ENCODE peak calls at places on chromosomes 7 and 10, in four cellular contexts. Z is A549, D is left ventricle myocardium inferior, M is Panc1. L is an unnamed sample. For H3K4me1, the result is how much of the 10 kb centered on the place peaks cover.

GRCh38 chr10:131790021-131790420 is 110.8 kb upstream of the PPP2R2D start:
- DNase-seq in Z (peak), D (no peak), M (no peak), L (no peak)

GRCh38 chr7:129958643-129959479 is 6.1 kb upstream of the UBE2H start:
- DNase-seq in Z (peak), D (peak), M (no peak), L (no peak)

GRCh38 chr7:81499262-81500116 is 270.4 kb downstream of the HGF start:
- DNase-seq in Z (peak), D (no peak), M (peak), L (no peak)

GRCh38 chr10:4120454-4120853 is 335.4 kb upstream of the KLF6 start:
- DNase-seq in Z (no peak), D (no peak), M (no peak), L (no peak)

GRCh38 chr7:116173051-116174028 is 37.0 kb upstream of the TES start:
- DNase-seq in Z (peak), D (no peak), M (peak), L (no peak)

GRCh38 chr7:96169439-96169838 is 152.5 kb downstream of the SLC25A13 start:
- DNase-seq in Z (no peak), D (no peak), M (no peak), L (no peak)

GRCh38 chr10:75062191-75062849 is 49.1 kb upstream of the SAMD8 start:
- DNase-seq in Z (no peak), D (no peak), M (no peak), L (no peak)

GRCh38 chr7:191105-192034 is 1.0 kb upstream of the FAM20C start:
- DNase-seq in Z (peak), D (peak), M (no peak), L (no peak)

GRCh38 chr10:8407561-8408021 is 353.1 kb downstream of the GATA3 start:
- DNase-seq in Z (peak), D (no peak), M (no peak), L (no peak)

GRCh38 chr7:26443006-26443405 is 151.3 kb downstream of the SNX10 start:
- DNase-seq in Z (no peak), D (no peak), M (no peak), L (no peak)

GRCh38 chr10:67770537-67770936 is 67.5 kb downstream of the DNAJC12 start:
- DNase-seq in Z (no peak), D (no peak), M (no peak), L (no peak)

GRCh38 chr10:34627331-34627730 is 187.8 kb downstream of the PARD3 start:
- DNase-seq in Z (no peak), D (no peak), M (no peak), L (no peak)

GRCh38 chr10:5584895-5585516 is 60.2 kb downstream of the CALML3 start:
- DNase-seq in Z (peak), D (no peak), M (peak), L (peak)

GRCh38 chr7:112573302-112574039 is 92.7 kb downstream of the LSMEM1 start:
- DNase-seq in Z (no peak), D (no peak), M (no peak), L (no peak)

GRCh38 chr10:43322769-43323168 is 48.7 kb upstream of the FXYD4 start:
- DNase-seq in Z (peak), D (peak), M (no peak), L (peak)

GRCh38 chr10:74705361-74705980 is 120.9 kb upstream of the KAT6B start:
- DNase-seq in Z (no peak), D (no peak), M (no peak), L (no peak)

GRCh38 chr10:119989966-119990365 is 97.4 kb downstream of the SEC23IP start:
- DNase-seq in Z (no peak), D (no peak), M (no peak), L (no peak)

GRCh38 chr10:11261143-11261542 is 243.5 kb downstream of the CELF2 start:
- DNase-seq in Z (no peak), D (no peak), M (no peak), L (no peak)

GRCh38 chr10:97422921-97423420 is 3.0 kb upstream of the PGAM1 start:
- DNase-seq in Z (no peak), D (no peak), M (no peak), L (no peak)

GRCh38 chr7:55254242-55254595 is 110.9 kb upstream of the LANCL2 start:
- DNase-seq in Z (no peak), D (no peak), M (no peak), L (no peak)

GRCh38 chr7:98211676-98212531 is 665 bp downstream of the BHLHA15 start:
- DNase-seq in Z (no peak), D (no peak), M (no peak), L (peak)

GRCh38 chr7:77565917-77566316 is 28.8 kb downstream of the PTPN12 start:
- DNase-seq in Z (no peak), D (no peak), M (no peak), L (no peak)

GRCh38 chr7:94295805-94296204 is 98.9 kb upstream of the COL1A2 start:
- DNase-seq in Z (peak), D (no peak), M (no peak), L (no peak)

GRCh38 chr7:105797652-105798051 is 78.7 kb downstream of the ATXN7L1 start:
- DNase-seq in Z (no peak), D (no peak), M (no peak), L (no peak)

GRCh38 chr7:140126435-140127034 is 50.2 kb downstream of the KDM7A start:
- DNase-seq in Z (no peak), D (no peak), M (no peak), L (no peak)

GRCh38 chr10:81116201-81116600 is 578.5 kb downstream of the SH2D4B start:
- DNase-seq in Z (no peak), D (no peak), M (no peak), L (no peak)

GRCh38 chr7:28081016-28081415 is 99.6 kb downstream of the JAZF1 start:
- DNase-seq in Z (no peak), D (peak), M (no peak), L (no peak)

GRCh38 chr7:477626-478220 is 41.9 kb downstream of the PDGFA start:
- DNase-seq in Z (no peak), D (peak), M (no peak), L (no peak)

GRCh38 chr7:220151-220841 is 27.9 kb downstream of the FAM20C start:
- DNase-seq in Z (peak), D (no peak), M (no peak), L (no peak)

GRCh38 chr10:104209575-104210198 is 22.5 kb downstream of the CFAP43 start:
- DNase-seq in Z (peak), D (no peak), M (no peak), L (no peak)

GRCh38 chr10:12500406-12501303 is 151.3 kb downstream of the CAMK1D start:
- DNase-seq in Z (no peak), D (no peak), M (no peak), L (no peak)

GRCh38 chr10:93854985-93855384 is 38.8 kb upstream of the SLC35G1 start:
- DNase-seq in Z (no peak), D (no peak), M (no peak), L (no peak)

GRCh38 chr7:26293569-26294308 is 2.1 kb downstream of the SNX10 start:
- DNase-seq in Z (no peak), D (no peak), M (no peak), L (no peak)

GRCh38 chr7:155799514-155799913 is 12.7 kb downstream of the SHH start:
- DNase-seq in Z (no peak), D (no peak), M (no peak), L (peak)

GRCh38 chr7:141640239-141640840 is 61.6 kb downstream of the DENND11 start:
- DNase-seq in Z (no peak), D (no peak), M (no peak), L (no peak)

GRCh38 chr7:88111136-88111748 is 108.6 kb downstream of the SRI start:
- DNase-seq in Z (peak), D (no peak), M (peak), L (no peak)

GRCh38 chr10:33152750-33153149 is 181.7 kb downstream of the NRP1 start:
- DNase-seq in Z (no peak), D (no peak), M (no peak), L (no peak)

GRCh38 chr10:33152146-33152545 is 182.3 kb downstream of the NRP1 start:
- DNase-seq in Z (no peak), D (peak), M (no peak), L (no peak)

GRCh38 chr10:33154590-33154989 is 179.9 kb downstream of the NRP1 start:
- DNase-seq in Z (no peak), D (no peak), M (no peak), L (no peak)

GRCh38 chr10:33153968-33154327 is 180.5 kb downstream of the NRP1 start:
- DNase-seq in Z (no peak), D (no peak), M (no peak), L (no peak)

DNA sequence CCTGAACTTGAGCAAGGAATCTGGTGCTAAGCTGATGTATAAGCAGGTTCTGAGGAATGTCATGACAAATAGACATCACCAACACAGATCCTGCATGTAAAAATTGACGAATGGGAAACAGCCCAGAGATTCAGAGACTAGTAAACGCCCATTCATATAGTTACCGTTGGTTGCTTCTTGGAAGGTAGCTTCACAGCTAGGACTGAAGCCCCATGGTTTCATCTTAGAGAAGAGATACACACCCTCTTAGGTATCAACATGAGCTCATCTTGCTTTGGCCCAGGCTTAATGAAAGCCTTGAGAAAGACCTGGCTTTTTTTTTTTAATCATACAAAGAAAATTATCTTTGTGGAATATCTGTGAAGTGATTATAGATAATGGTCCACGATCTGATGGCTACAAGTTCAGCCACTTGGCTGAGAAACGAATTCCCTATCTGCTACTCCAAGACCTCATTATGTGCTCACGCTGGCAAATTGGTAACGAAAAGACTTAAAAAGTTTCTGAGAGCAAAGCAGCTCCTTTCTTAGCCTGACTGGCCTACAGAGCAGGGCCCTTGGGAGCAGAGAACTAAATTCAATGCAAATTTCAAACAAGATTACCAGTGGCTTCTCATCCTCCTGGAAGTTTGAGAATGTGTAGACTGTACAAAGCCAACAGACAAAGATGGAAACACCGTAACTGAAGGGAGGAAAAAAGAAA is 181.1 kb downstream of the NRP1 start:
- DNase-seq in Z (no peak), D (no peak), M (no peak), L (no peak)
- H3K4me1 ChIP-seq in Z (under half), D (under half), M (under half), L (under half)

GRCh38 chr7:102125127-102125561 is 161.5 kb upstream of the SH2B2 start:
- DNase-seq in Z (peak), D (peak), M (peak), L (peak)
- TF ChIP-seq CTCF in Z (peak), D (no peak), M (no peak), L (no peak)

DNA sequence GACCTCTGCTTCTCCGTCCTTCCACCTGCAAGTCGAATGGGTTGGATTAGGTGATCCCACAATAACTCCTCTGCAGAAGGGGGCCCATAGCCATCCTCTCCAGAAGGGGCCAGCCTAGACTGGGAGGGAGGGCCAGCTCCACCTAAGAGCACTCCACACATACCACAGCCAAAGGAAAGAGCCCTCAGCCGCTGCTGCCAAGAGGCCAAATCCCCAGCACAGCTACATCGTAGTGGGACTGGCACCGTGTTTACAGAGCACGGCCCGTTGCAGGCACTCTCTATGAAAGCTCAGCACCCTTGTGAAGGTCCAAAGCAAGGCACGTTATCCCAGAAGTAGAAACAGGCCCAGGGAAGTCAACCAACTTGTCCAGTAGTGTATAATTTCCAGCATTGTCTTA is 5.4 kb downstream of the KCNH2 start:
- DNase-seq in Z (no peak), D (no peak), M (no peak), L (no peak)
- H3K4me1 ChIP-seq in Z (under half), D (half or more), M (under half), L (under half)

GRCh38 chr7:47196106-47196630 is 385.7 kb downstream of the TNS3 start:
- DNase-seq in Z (no peak), D (no peak), M (no peak), L (no peak)

GRCh38 chr7:47194516-47194915 is 387.4 kb downstream of the TNS3 start:
- DNase-seq in Z (no peak), D (no peak), M (no peak), L (no peak)

GRCh38 chr7:47198159-47198558 is 383.8 kb downstream of the TNS3 start:
- DNase-seq in Z (peak), D (no peak), M (no peak), L (no peak)

GRCh38 chr7:47197508-47197907 is 384.4 kb downstream of the TNS3 start:
- DNase-seq in Z (no peak), D (no peak), M (no peak), L (no peak)

GRCh38 chr7:47195641-47196040 is 386.3 kb downstream of the TNS3 start:
- DNase-seq in Z (peak), D (no peak), M (no peak), L (no peak)
- TF ChIP-seq CTCF in Z (no peak), D (peak), M (peak), L (no peak)

GRCh38 chr10:125038637-125039036 is 96.7 kb downstream of the ZRANB1 start:
- DNase-seq in Z (peak), D (peak), M (no peak), L (peak)

GRCh38 chr10:125039354-125039769 is 97.4 kb downstream of the ZRANB1 start:
- DNase-seq in Z (no peak), D (no peak), M (no peak), L (peak)

GRCh38 chr10:125037145-125037544 is 95.2 kb downstream of the ZRANB1 start:
- DNase-seq in Z (peak), D (no peak), M (no peak), L (peak)

GRCh38 chr10:125043824-125044658 is 102.1 kb downstream of the ZRANB1 start:
- DNase-seq in Z (no peak), D (no peak), M (no peak), L (no peak)

DNA sequence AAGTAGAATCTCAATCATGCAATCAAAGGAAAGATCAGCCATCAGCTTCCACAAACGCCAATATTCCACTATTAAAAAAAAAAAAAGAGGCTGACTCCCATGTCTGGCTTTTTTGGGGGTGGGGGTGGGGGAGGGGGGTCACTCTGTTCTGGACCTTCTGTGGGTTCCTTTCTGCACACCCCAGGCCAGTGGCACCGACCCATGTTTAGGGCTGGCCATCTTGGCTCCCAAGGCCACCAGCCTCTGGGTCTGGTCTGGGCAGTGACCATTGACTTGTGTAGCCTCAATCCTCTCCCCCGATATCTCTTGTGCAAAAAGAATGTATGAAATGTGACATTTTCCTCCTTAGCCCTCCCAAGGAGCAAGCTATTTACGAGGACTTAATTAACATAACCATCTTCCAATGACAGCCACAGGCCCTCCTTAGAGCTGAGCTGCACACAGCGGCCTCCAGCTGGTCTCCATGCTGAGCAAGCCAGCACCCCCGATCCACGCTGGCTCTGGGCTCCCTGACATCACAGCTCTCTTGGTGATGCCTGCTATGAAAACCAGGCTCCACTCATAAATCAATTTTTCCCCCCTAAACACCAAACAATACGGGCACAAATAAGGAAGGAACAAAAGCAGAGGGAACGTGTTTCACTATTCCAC is 100.1 kb downstream of the ZRANB1 start:
- DNase-seq in Z (no peak), D (no peak), M (no peak), L (no peak)
- H3K4me1 ChIP-seq in Z (half or more), D (half or more), M (under half), L (half or more)